ENCODE peak calls at places on chromosomes 12 and 14, in ten cellular contexts. Y is foreskin fibroblast; O is RKO; M is SHP77 treated with DMSO at 0.1 percent for 48 hours; J is psoas muscle; Z is cerebellar cortex; B is cardiac septum; G is stimulated activated CD4-positive, alpha-beta T cell treated with anti-CD3 and anti-CD28 coated beads, Interleukin-1b, Interleukin-23, amount 100 ng/mL, for 24 hours; R is iris pigment epithelial cell; K is fibroblast of gingiva. S is an unnamed sample.

GRCh38 chr14:55794655-55795583 is 214.9 kb downstream of the KTN1 start:
- DNase-seq in O (peak; percentile 8), Y (peak; percentile 61), G (no peak), B (no peak), R (peak; percentile 54), Z (no peak), J (no peak), M (peak; percentile 53), K (no peak), S (no peak)

GRCh38 chr14:45085004-45085403 is 1.1 kb downstream of the PRPF39 start:
- DNase-seq in Y (peak; percentile 25), K (peak; percentile 44), M (no peak), G (no peak), Z (peak; percentile 6), B (no peak), J (no peak), O (peak; percentile 54), R (peak; percentile 39), S (no peak)

GRCh38 chr12:94145231-94145979 is 3.0 kb upstream of the PLXNC1 start:
- DNase-seq in Z (peak; percentile 70), J (no peak), M (no peak), B (no peak), R (peak; percentile 68), O (no peak), Y (peak; percentile 78), K (peak; percentile 56), G (no peak), S (no peak)

GRCh38 chr14:98931911-98932310 is 340.1 kb downstream of the BCL11B start:
- DNase-seq in M (no peak), B (no peak), O (no peak), J (no peak), R (no peak), Z (no peak), K (no peak), Y (no peak), G (peak; percentile 17), S (peak; percentile 72)

GRCh38 chr12:122097641-122098364 is 19.2 kb downstream of the MLXIP start:
- DNase-seq in R (peak; percentile 51), B (no peak), Y (peak; percentile 29), G (no peak), M (peak; percentile 25), Z (no peak), J (no peak), O (no peak), K (no peak), S (peak; percentile 82)

GRCh38 chr14:65879218-65880009 is 466.9 kb downstream of the FUT8 start:
- DNase-seq in R (peak; percentile 62), G (no peak), Y (peak; percentile 64), B (no peak), J (no peak), Z (no peak), M (no peak), O (peak; percentile 74), K (peak; percentile 54), S (no peak)

GRCh38 chr12:92899388-92900001 is 29.6 kb downstream of the EEA1 start:
- DNase-seq in B (peak; percentile 79), Z (peak; percentile 48), G (no peak), M (no peak), O (peak; percentile 95), J (peak; percentile 86), R (peak; percentile 99), K (peak; percentile 98), Y (peak; percentile 98), S (no peak)

GRCh38 chr12:115599251-115599811 is 678.2 kb downstream of the MED13L start:
- DNase-seq in K (no peak), G (no peak), J (peak; percentile 26), Y (peak; percentile 36), Z (no peak), O (no peak), M (no peak), B (no peak), R (no peak), S (no peak)

GRCh38 chr12:93128332-93128707 is 199.2 kb upstream of the EEA1 start:
- DNase-seq in G (no peak), B (no peak), Z (no peak), R (no peak), O (no peak), M (peak; percentile 9), K (no peak), J (peak; percentile 14), Y (no peak), S (no peak)